ENCODE peak calls at places on chromosome 14, in six cellular contexts. A is stimulated activated CD4-positive, alpha-beta T cell treated with anti-CD3 and anti-CD28 coated beads, Interleukin-2, amount 100 ng/mL, for 24 hours; C is stomach; J is hypothalamus; V is RCC 7860; N is PC-3. O is an unnamed sample.

GRCh38 chr14:31045501-31046080 is 19.4 kb upstream of the STRN3 start:
- DNase-seq in N (no peak), A (no peak), C (no peak), J (no peak), V (no peak), O (no peak)

GRCh38 chr14:103001651-103002396 is 55.5 kb downstream of the CDC42BPB start:
- DNase-seq in A (no peak), C (no peak), J (no peak), N (no peak), V (no peak), O (no peak)

GRCh38 chr14:84006643-84007137 is 1523.3 kb upstream of the FLRT2 start:
- DNase-seq in C (no peak), V (no peak), N (peak), A (no peak), J (no peak), O (peak)

GRCh38 chr14:101469382-101470251 is 91.7 kb upstream of the DIO3 start:
- DNase-seq in J (no peak), V (no peak), C (peak), A (no peak), N (no peak), O (peak)

GRCh38 chr14:22432348-22432976 is 156.6 kb downstream of the DAD1 start:
- DNase-seq in C (peak), N (peak), A (no peak), J (peak), V (peak), O (peak)

GRCh38 chr14:57029620-57030253 is 219.5 kb upstream of the OTX2 start:
- DNase-seq in N (no peak), A (no peak), J (no peak), V (no peak), C (no peak), O (no peak)

GRCh38 chr14:70782361-70782760 is 27.0 kb downstream of the MAP3K9 start:
- DNase-seq in N (peak), J (no peak), C (no peak), A (peak), V (peak), O (no peak)

GRCh38 chr14:59281613-59282012 is 93.1 kb downstream of the DAAM1 start:
- DNase-seq in N (peak), C (no peak), A (no peak), V (peak), J (no peak), O (no peak)

GRCh38 chr14:102819176-102819628 is 42.0 kb downstream of the TRAF3 start:
- DNase-seq in V (no peak), J (no peak), N (no peak), A (peak), C (peak), O (peak)

GRCh38 chr14:61042220-61042619 is 61.2 kb downstream of the SLC38A6 start:
- DNase-seq in C (no peak), A (no peak), J (no peak), N (no peak), V (no peak), O (no peak)

GRCh38 chr14:91234791-91235114 is 9.8 kb downstream of the GPR68 start:
- DNase-seq in J (no peak), C (no peak), N (no peak), A (no peak), V (no peak), O (no peak)

GRCh38 chr14:63893701-63894458 is 41.1 kb downstream of the SYNE2 start:
- DNase-seq in C (peak), J (no peak), V (peak), N (no peak), A (no peak), O (peak)